ENCODE peak calls at places on chromosomes 11 and 22, in four cellular contexts. G, A, V and X are unnamed samples.

GRCh38 chr11:46594785-46595184 is 962 bp upstream of the AMBRA1 start:
- DNase-seq in G (no peak), A (no peak), V (no peak), X (no peak)

GRCh38 chr11:61650781-61651571 is 29.2 kb upstream of the DAGLA start:
- DNase-seq in A (no peak), G (no peak), V (no peak), X (peak)

GRCh38 chr11:10304495-10305261 is at the start of gene ADM:
- DNase-seq in V (no peak), G (peak), A (peak), X (peak)

GRCh38 chr11:64349404-64349803 is 9.4 kb downstream of the CCDC88B start:
- DNase-seq in G (no peak), V (no peak), A (no peak), X (no peak)

GRCh38 chr11:96241351-96241841 is 101.6 kb downstream of the MAML2 start:
- DNase-seq in V (no peak), A (peak), G (no peak), X (no peak)

GRCh38 chr11:72985645-72986044 is 156.5 kb downstream of the FCHSD2 start:
- DNase-seq in G (no peak), A (peak), V (no peak), X (no peak)

GRCh38 chr11:87439981-87440760 is 402.4 kb downstream of the TMEM135 start:
- DNase-seq in A (no peak), V (no peak), G (no peak), X (no peak)

GRCh38 chr11:69657911-69658605 is 17.1 kb downstream of the LTO1 start:
- DNase-seq in V (no peak), G (no peak), A (peak), X (no peak)

GRCh38 chr11:76266269-76266668 is 60.0 kb upstream of the WNT11 start:
- DNase-seq in V (no peak), G (peak), A (no peak), X (no peak)

GRCh38 chr11:129372609-129373488 is 2.8 kb upstream of the BARX2 start:
- DNase-seq in G (no peak), A (no peak), V (no peak), X (no peak)

GRCh38 chr22:35783943-35784614 is 66.4 kb downstream of the APOL5 start:
- DNase-seq in A (no peak), V (no peak), G (no peak), X (no peak)

GRCh38 chr22:38172489-38173155 is 9.0 kb downstream of the PLA2G6 start:
- DNase-seq in V (no peak), A (peak), G (no peak), X (no peak)

GRCh38 chr22:37235897-37236607 is 8.0 kb downstream of the RAC2 start:
- DNase-seq in A (no peak), V (no peak), G (no peak), X (no peak)

GRCh38 chr11:64556044-64556720 is 34.8 kb upstream of the SLC22A12 start:
- DNase-seq in G (no peak), V (no peak), A (no peak), X (no peak)

GRCh38 chr22:49789289-49790141 is 38.2 kb downstream of the BRD1 start:
- DNase-seq in G (no peak), A (peak), V (no peak), X (no peak)

GRCh38 chr22:44870021-44870420 is 117.6 kb downstream of the ARHGAP8 start:
- DNase-seq in V (no peak), A (no peak), G (peak), X (peak)

GRCh38 chr11:69948256-69949141 is 129.3 kb upstream of the FGF3 start:
- DNase-seq in A (peak), V (no peak), G (peak), X (peak)

GRCh38 chr11:47616726-47617416 is 22.7 kb upstream of the C1QTNF4 start:
- DNase-seq in G (peak), A (peak), V (no peak), X (peak)

GRCh38 chr11:1760351-1761109 is 3.2 kb downstream of the CTSD start:
- DNase-seq in A (no peak), G (no peak), V (no peak), X (peak)

GRCh38 chr11:8219257-8220021 is 44.2 kb downstream of the LMO1 start:
- DNase-seq in A (peak), G (peak), V (no peak), X (peak)

GRCh38 chr22:20159088-20159487 is 8.2 kb upstream of the CCDC188 start:
- DNase-seq in A (no peak), G (no peak), V (no peak), X (no peak)

GRCh38 chr22:46738642-46738960 is 549 bp upstream of the CERK start:
- DNase-seq in G (no peak), A (peak), V (no peak), X (no peak)
- H3K9ac ChIP-seq in G (peak), A (peak), V (peak), X (no peak)

DNA sequence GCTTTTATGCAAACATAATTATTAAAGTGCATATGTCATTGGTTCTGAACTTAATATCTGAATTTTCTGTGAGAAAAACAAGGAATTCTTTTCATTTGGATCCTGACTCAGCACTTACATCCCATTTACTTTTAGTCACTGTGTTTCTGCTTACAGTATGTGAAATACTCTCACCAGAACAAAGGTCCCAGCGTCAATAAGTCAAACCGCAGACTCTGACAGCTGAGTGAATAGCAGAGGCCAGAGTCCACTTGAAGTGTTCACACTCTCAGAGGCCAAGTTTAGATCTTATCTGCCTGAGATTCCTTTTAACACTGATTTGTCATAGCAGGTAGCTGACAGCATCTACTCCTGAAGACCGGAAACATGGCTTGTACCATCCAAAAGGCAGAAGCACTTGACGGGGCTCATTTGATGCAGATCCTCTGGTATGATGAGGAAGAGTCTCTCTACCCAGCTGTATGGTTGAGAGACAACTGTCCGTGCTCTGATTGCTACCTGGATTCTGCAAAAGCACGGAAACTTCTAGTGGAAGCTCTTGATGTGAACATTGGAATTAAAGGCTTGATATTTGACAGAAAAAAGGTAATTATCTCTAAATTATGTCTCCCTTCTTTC is 14.6 kb downstream of the BBOX1 start:
- DNase-seq in G (no peak), V (no peak), A (peak), X (no peak)
- TF ChIP-seq JUND in G (no peak), V (no peak), A (no peak), X (no peak)

GRCh38 chr11:113387605-113388211 is at the start of gene ANKK1:
- DNase-seq in A (no peak), V (no peak), G (peak), X (no peak)
- H3K9ac ChIP-seq in A (no peak), V (no peak), G (no peak), X (no peak)

GRCh38 chr11:85540181-85540580 is 87.0 kb downstream of the DLG2 start:
- DNase-seq in A (no peak), G (no peak), V (no peak), X (no peak)

GRCh38 chr11:85539740-85540139 is 87.4 kb downstream of the DLG2 start:
- DNase-seq in V (no peak), A (no peak), G (no peak), X (no peak)

GRCh38 chr11:85541683-85542082 is 85.5 kb downstream of the DLG2 start:
- DNase-seq in V (no peak), A (no peak), G (no peak), X (no peak)

GRCh38 chr11:85539029-85539689 is 88.0 kb downstream of the DLG2 start:
- DNase-seq in V (no peak), G (no peak), A (no peak), X (no peak)

GRCh38 chr11:85540635-85541034 is 86.5 kb downstream of the DLG2 start:
- DNase-seq in A (no peak), V (no peak), G (no peak), X (no peak)
- TF ChIP-seq JUND in A (no peak), V (no peak), G (no peak), X (no peak)

GRCh38 chr11:119419246-119419645 is 3.7 kb downstream of the THY1 start:
- DNase-seq in G (no peak), A (no peak), V (no peak), X (no peak)

GRCh38 chr11:119418759-119419158 is 4.2 kb downstream of the THY1 start:
- DNase-seq in A (no peak), V (no peak), G (no peak), X (no peak)

GRCh38 chr11:119415966-119416365 is 7.0 kb downstream of the THY1 start:
- DNase-seq in A (no peak), V (no peak), G (no peak), X (no peak)

GRCh38 chr11:119416606-119417580 is 6.1 kb downstream of the THY1 start:
- DNase-seq in A (no peak), G (no peak), V (no peak), X (no peak)

DNA sequence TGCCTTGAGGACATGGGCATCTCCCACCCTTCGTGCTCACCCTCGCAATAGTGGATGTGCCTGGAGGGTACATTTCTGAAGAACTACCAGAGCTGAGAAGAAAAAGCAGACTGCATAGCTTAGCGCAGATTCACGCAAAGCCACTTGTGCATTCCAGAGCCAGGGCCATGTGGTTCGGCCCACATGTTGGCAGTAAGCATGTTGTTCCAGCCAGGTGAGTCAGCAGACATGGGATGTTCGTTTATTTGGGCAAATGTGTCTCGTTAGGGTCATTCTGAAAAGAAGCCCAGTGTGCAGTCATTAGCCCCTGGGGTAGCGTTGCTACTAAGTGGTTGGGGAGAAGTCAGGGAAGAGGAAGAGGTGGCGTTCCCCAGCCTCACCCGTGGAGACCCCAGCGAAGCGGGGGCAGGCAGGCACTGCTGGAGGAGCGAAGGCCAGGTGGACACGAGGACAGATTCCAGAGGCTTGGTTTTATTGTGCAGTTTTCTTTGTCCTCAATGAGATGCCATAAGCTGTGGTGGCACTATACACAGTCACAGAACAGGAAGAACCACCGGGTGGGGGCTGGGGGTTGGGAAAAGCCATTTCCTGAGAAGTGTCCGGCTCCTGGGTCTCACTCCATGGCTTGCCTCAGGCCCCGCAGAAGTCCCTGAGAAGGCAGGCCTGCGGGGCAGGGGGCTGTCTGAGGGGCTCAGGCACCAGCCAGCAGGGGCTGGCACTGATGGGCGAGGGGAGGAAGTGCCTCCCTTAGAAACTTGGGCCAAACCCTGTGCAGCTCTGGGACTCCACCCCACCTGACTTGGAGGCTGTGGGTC is 5.0 kb downstream of the THY1 start:
- DNase-seq in G (no peak), V (no peak), A (no peak), X (no peak)
- H3K9ac ChIP-seq in G (no peak), V (no peak), A (no peak), X (no peak)

GRCh38 chr11:122020902-122021301 is 95.1 kb downstream of the BLID start:
- DNase-seq in V (no peak), A (no peak), G (no peak), X (no peak)
- TF ChIP-seq JUND in V (no peak), A (no peak), G (no peak), X (no peak)

GRCh38 chr11:92828576-92828975 is 140.9 kb upstream of the MTNR1B start:
- DNase-seq in A (no peak), V (no peak), G (no peak), X (no peak)
- H3K9ac ChIP-seq in A (no peak), V (no peak), G (no peak), X (no peak)

GRCh38 chr11:123519797-123520193 is 89.7 kb downstream of the GRAMD1B start:
- DNase-seq in G (no peak), A (no peak), V (no peak), X (no peak)

GRCh38 chr11:123518496-123519054 is 88.5 kb downstream of the GRAMD1B start:
- DNase-seq in G (no peak), V (no peak), A (no peak), X (no peak)

GRCh38 chr11:123521001-123521400 is 90.9 kb downstream of the GRAMD1B start:
- DNase-seq in A (no peak), V (no peak), G (no peak), X (no peak)

GRCh38 chr11:123517559-123518364 is 87.7 kb downstream of the GRAMD1B start:
- DNase-seq in V (peak), G (no peak), A (no peak), X (no peak)

DNA sequence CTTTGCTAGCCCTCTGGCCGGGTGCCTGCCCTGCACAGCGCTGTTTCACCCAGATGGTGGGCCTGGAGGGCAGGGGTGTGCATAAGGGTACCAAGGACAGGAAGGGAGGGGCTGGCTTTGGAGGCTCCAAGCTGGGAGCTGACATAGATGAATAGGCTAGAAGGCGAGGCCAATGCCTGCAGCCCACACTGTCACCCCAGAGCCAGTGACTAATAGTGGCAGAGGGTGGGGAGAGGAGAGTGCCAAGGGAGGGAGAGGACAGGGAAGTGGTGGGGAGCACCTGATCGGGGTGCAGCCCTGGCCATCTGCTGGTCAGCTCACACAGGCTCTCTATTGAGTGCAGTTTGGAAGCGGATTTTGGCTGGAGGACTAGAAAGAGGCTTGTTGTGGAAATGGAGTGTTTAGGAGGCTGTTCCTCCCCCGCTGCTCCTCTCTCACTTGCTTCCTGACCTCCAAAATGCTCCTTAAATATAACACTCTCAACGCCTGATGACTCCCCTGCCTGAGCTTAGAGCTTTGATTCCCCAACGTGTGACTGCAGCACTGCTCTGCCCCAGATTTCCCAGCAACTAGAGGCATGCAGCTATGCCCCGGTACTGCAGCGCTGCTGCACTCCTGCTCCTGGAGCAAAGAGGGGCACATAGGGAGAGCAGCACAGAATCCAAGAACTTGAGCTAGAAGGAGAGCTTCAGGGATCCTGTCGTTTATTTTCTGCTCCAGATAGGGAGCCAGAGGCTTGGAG is 89.2 kb downstream of the GRAMD1B start:
- DNase-seq in A (no peak), V (no peak), G (peak), X (no peak)
- TF ChIP-seq JUND in A (no peak), V (no peak), G (no peak), X (no peak)